ENCODE peak calls at places on chromosomes 11 and 22, in nine cellular contexts. E is activated T-helper 1 cell treated with Interleukin-2 at 50 U/mL for 16 hours; T is activated CD8-positive, alpha-beta memory T cell treated with anti-CD3 and anti-CD28 coated beads, Interleukin-2, amount 50 U/mL, for 4 hours; V is pancreas; S is GM23338; G is naive thymus-derived CD8-positive, alpha-beta T cell; F is NCI-H1930; R is stimulated activated naive CD4-positive, alpha-beta T cell; Q is nephron progenitor cell. X is an unnamed sample.

GRCh38 chr22:36325163-36326031 is 62.4 kb downstream of the MYH9 start:
- DNase-seq in R (no peak), E (no peak), G (no peak), F (no peak), V (no peak), T (no peak), Q (no peak), S (no peak), X (peak)

GRCh38 chr11:70455354-70455753 is 57.0 kb downstream of the CTTN start:
- DNase-seq in V (no peak), R (no peak), T (no peak), G (no peak), Q (no peak), S (no peak), F (no peak), E (no peak), X (no peak)

GRCh38 chr22:19121631-19122142 is 525 bp downstream of the DGCR2 start:
- DNase-seq in E (no peak), G (no peak), F (no peak), V (peak), T (no peak), Q (peak), R (peak), S (peak), X (peak)

GRCh38 chr22:29983296-29983917 is 96.9 kb upstream of the HORMAD2 start:
- DNase-seq in E (no peak), T (no peak), S (no peak), F (no peak), R (no peak), V (no peak), G (no peak), Q (no peak), X (no peak)

GRCh38 chr11:68008381-68009337 is 1.5 kb upstream of the ALDH3B1 start:
- DNase-seq in F (no peak), S (no peak), V (no peak), R (no peak), E (no peak), Q (no peak), G (no peak), T (no peak), X (no peak)

GRCh38 chr22:17097062-17097461 is 12.3 kb downstream of the IL17RA start:
- DNase-seq in S (no peak), R (no peak), T (no peak), F (no peak), Q (no peak), E (no peak), V (no peak), G (peak), X (no peak)

GRCh38 chr11:117824571-117825537 is at the start of gene FXYD2:
- DNase-seq in F (no peak), G (no peak), V (no peak), R (no peak), S (no peak), T (no peak), Q (no peak), E (no peak), X (no peak)

GRCh38 chr11:119585038-119585666 is 143.8 kb downstream of the NECTIN1 start:
- DNase-seq in V (peak), G (no peak), T (no peak), E (no peak), S (peak), F (no peak), R (no peak), Q (peak), X (peak)

GRCh38 chr11:15826826-15827225 is 529.5 kb downstream of the SOX6 start:
- DNase-seq in G (no peak), F (no peak), S (peak), E (no peak), T (no peak), V (peak), Q (peak), R (no peak), X (peak)

GRCh38 chr11:124801014-124801413 is 808 bp upstream of the MSANTD2 start:
- DNase-seq in V (no peak), F (no peak), T (no peak), E (no peak), S (no peak), R (no peak), Q (no peak), G (no peak), X (peak)

GRCh38 chr22:24583972-24584790 is 8.7 kb downstream of the LRRC75B start:
- DNase-seq in R (no peak), F (no peak), E (no peak), T (no peak), G (no peak), S (peak), V (no peak), Q (no peak), X (peak)

GRCh38 chr11:77821349-77821851 is 456 bp downstream of the AAMDC start:
- DNase-seq in F (no peak), S (peak), R (peak), T (peak), V (peak), E (no peak), G (no peak), Q (peak), X (peak)

GRCh38 chr11:64856382-64857227 is 12.2 kb upstream of the CDC42BPG start:
- DNase-seq in G (no peak), V (no peak), Q (no peak), E (no peak), T (peak), F (no peak), R (no peak), S (no peak), X (peak)

GRCh38 chr11:3984896-3985295 is 109.7 kb upstream of the RRM1 start:
- DNase-seq in Q (no peak), V (no peak), G (peak), F (no peak), R (peak), T (peak), S (peak), E (no peak), X (no peak)

GRCh38 chr11:11010624-11011127 is 152.8 kb upstream of the ZBED5 start:
- DNase-seq in R (no peak), G (no peak), T (no peak), Q (peak), S (peak), E (no peak), F (no peak), V (no peak), X (peak)

GRCh38 chr22:35434061-35434750 is 34.3 kb downstream of the MCM5 start:
- DNase-seq in T (no peak), Q (no peak), G (peak), R (no peak), V (no peak), S (no peak), F (no peak), E (no peak), X (no peak)

GRCh38 chr11:86592047-86592564 is 80.3 kb downstream of the ME3 start:
- DNase-seq in F (no peak), Q (no peak), E (no peak), T (no peak), G (no peak), S (no peak), R (no peak), V (no peak), X (peak)

GRCh38 chr11:84106560-84106959 is 820.4 kb upstream of the CCDC90B start:
- DNase-seq in S (no peak), Q (no peak), F (no peak), V (no peak), T (no peak), G (no peak), R (no peak), E (no peak), X (no peak)

X was measured in iris pigment epithelial cell.